ENCODE peak calls at places on chromosomes 6 and 20, in seven cellular contexts. H, K, F, I, O, G and R are unnamed samples.

GRCh38 chr6:3822747-3823445 is 26.3 kb upstream of the FAM50B start:
- DNase-seq in H (no peak), K (no peak), F (no peak), I (peak; percentile 82), O (no peak), G (peak; percentile 24), R (peak; percentile 59)

GRCh38 chr6:167146173-167146572 is 11.6 kb downstream of the GPR31 start:
- DNase-seq in H (no peak), K (no peak), F (no peak), I (no peak), O (no peak), G (no peak), R (peak; percentile 56)

GRCh38 chr6:4287811-4288244 is 152.5 kb upstream of the ECI2 start:
- DNase-seq in H (no peak), K (no peak), F (no peak), I (no peak), O (no peak), G (no peak), R (no peak)

GRCh38 chr6:144305985-144306384 is 20.9 kb downstream of the UTRN start:
- DNase-seq in H (peak; percentile 69), K (no peak), F (no peak), I (no peak), O (no peak), G (no peak), R (no peak)

GRCh38 chr6:11217360-11218076 is 14.9 kb downstream of the NEDD9 start:
- DNase-seq in H (no peak), K (no peak), F (no peak), I (no peak), O (no peak), G (no peak), R (no peak)

GRCh38 chr6:148611213-148611612 is 135.6 kb upstream of the UST start:
- DNase-seq in H (no peak), K (no peak), F (no peak), I (peak; percentile 92), O (no peak), G (no peak), R (peak; percentile 59)

GRCh38 chr20:50044353-50044960 is 61.7 kb downstream of the SNAI1 start:
- DNase-seq in H (no peak), K (no peak), F (no peak), I (no peak), O (no peak), G (no peak), R (no peak)

GRCh38 chr6:158596861-158597260 is 37.0 kb downstream of the TMEM181 start:
- DNase-seq in H (no peak), K (no peak), F (no peak), I (no peak), O (no peak), G (no peak), R (peak; percentile 68)

GRCh38 chr6:46011241-46012085 is 4.2 kb downstream of the CLIC5 start:
- DNase-seq in H (peak; percentile 45), K (peak; percentile 9), F (no peak), I (no peak), O (no peak), G (no peak), R (no peak)

GRCh38 chr20:6104493-6105188 is 18.2 kb downstream of the FERMT1 start:
- DNase-seq in H (peak; percentile 37), K (no peak), F (no peak), I (no peak), O (no peak), G (no peak), R (no peak)

GRCh38 chr20:36285746-36286447 is 20.2 kb upstream of the DLGAP4 start:
- DNase-seq in H (no peak), K (no peak), F (no peak), I (peak; percentile 56), O (no peak), G (no peak), R (no peak)
- TF ChIP-seq CTCF in H (no peak), K (no peak), F (no peak), I (no peak), O (no peak), G (no peak), R (no peak)

DNA sequence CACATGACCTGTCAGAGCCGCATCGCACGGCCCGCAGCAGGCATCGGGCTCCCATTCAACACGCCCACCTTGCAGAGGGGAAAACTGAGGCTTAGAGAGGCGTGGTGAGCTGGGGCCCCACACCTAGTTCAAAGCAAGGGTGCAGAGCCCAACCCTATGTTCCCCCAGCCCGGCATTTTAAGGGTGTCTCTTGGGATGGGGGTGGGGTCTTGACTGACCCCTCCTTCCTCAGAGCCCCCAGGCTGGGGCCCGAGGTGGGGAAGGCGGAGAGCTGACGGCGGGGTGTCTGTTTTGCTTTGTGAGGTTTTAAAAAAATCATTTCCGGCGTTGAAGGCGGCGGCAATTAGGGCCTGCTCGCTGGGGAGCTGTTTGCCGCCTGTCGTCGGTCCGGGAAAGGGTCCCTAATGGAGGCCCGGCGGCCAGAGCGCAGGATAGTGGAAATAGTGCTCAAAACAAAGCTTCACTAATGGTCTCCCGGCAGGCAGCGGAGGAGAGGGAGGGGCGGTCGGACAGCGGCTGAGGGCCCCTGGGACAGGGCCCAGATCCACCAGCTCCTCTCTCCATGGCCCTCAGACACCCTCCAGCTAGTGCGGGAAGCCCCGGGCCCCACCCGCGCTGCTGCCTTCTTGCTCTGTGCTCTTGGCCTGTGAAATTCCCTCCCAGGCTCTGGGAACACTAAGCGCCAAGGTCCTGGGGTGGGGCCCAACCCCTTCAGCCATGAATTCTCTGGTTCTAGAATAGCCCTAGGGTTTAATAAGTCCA is 11.9 kb downstream of the VSTM2L start:
- DNase-seq in H (no peak), K (peak; percentile 52), F (no peak), I (no peak), O (no peak), G (peak; percentile 85), R (peak; percentile 76)
- TF ChIP-seq CTCF in H (peak; percentile 7), K (no peak), F (no peak), I (no peak), O (no peak), G (no peak), R (no peak)

GRCh38 chr20:42610070-42610469 is 579.6 kb downstream of the PTPRT start:
- DNase-seq in H (no peak), K (no peak), F (no peak), I (no peak), O (no peak), G (no peak), R (no peak)
- TF ChIP-seq CTCF in H (no peak), K (no peak), F (no peak), I (no peak), O (no peak), G (no peak), R (no peak)

GRCh38 chr20:63706852-63707557 is 771 bp downstream of the ARFRP1 start:
- DNase-seq in H (peak; percentile 50), K (peak; percentile 42), F (no peak), I (peak; percentile 90), O (peak; percentile 74), G (peak; percentile 82), R (peak; percentile 71)
- TF ChIP-seq CTCF in H (peak; percentile 54), K (no peak), F (peak; percentile 28), I (no peak), O (peak; percentile 49), G (peak; percentile 33), R (peak; percentile 44)

DNA sequence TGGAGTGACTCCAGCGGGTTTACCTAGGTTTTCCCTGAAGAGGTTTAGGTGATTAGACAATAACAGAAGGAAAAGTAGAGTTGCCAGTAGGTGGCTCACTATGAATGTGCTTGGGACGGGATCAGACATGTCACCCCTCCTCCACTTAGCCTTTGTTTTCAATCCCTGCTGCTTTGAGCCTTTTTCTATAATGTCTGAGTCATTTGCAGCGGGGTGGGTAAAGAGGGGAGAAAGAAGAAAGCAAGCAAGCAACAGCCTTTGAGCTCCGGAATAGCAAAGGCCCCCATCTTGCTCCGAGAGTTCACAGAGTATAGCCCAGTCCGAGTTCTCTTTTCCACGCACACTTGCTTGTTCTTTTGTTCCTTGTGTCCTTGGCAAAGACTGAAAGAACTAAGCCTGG is 129.1 kb downstream of the PACRG start:
- DNase-seq in H (peak; percentile 80), K (peak; percentile 50), F (no peak), I (no peak), O (no peak), G (no peak), R (peak; percentile 67)
- TF ChIP-seq CTCF in H (peak; percentile 81), K (peak; percentile 38), F (peak; percentile 55), I (no peak), O (peak; percentile 58), G (peak; percentile 36), R (peak; percentile 35)